ENCODE peak calls at places on chromosomes 6 and 20, in four cellular contexts. V is A549, H is K562, I is GM12878. C is an unnamed sample.

GRCh38 chr6:141986457-141986856 is 146.3 kb upstream of the GJE1 start:
- DNase-seq in V (no peak), H (no peak), I (no peak), C (no peak)

GRCh38 chr6:122381494-122382083 is 17.9 kb upstream of the HSF2 start:
- DNase-seq in V (peak; percentile 25), H (peak; percentile 60), I (peak; percentile 7), C (peak; percentile 79)

GRCh38 chr20:37517371-37517748 is 3.7 kb upstream of the NNAT start:
- DNase-seq in V (no peak), H (no peak), I (no peak), C (no peak)

GRCh38 chr6:116461563-116462507 is 660 bp downstream of the CALHM6 start:
- DNase-seq in V (no peak), H (no peak), I (no peak), C (peak; percentile 47)

GRCh38 chr6:144122861-144123260 is 27.5 kb upstream of the STX11 start:
- DNase-seq in V (no peak), H (no peak), I (no peak), C (no peak)

GRCh38 chr6:37618916-37619605 is 78.6 kb downstream of the MDGA1 start:
- DNase-seq in V (no peak), H (no peak), I (no peak), C (no peak)

GRCh38 chr6:1390071-1390804 is 862 bp downstream of the FOXF2 start:
- DNase-seq in V (no peak), H (no peak), I (no peak), C (peak; percentile 70)

GRCh38 chr6:19320066-19320465 is 517.1 kb upstream of the ID4 start:
- DNase-seq in V (no peak), H (no peak), I (no peak), C (no peak)

GRCh38 chr6:34035161-34035560 is 110.7 kb downstream of the GRM4 start:
- DNase-seq in V (no peak), H (no peak), I (no peak), C (no peak)

GRCh38 chr6:74967821-74968220 is 238.0 kb downstream of the COL12A1 start:
- DNase-seq in V (no peak), H (no peak), I (no peak), C (no peak)

GRCh38 chr20:17825949-17826843 is 126.4 kb downstream of the BANF2 start:
- DNase-seq in V (no peak), H (no peak), I (peak; percentile 74), C (peak; percentile 46)

GRCh38 chr20:1335961-1336698 is 7.2 kb upstream of the SDCBP2 start:
- DNase-seq in V (no peak), H (no peak), I (no peak), C (no peak)

GRCh38 chr6:107735906-107736635 is 88.0 kb downstream of the SCML4 start:
- DNase-seq in V (no peak), H (no peak), I (no peak), C (no peak)

GRCh38 chr6:144075187-144075586 is 20.2 kb downstream of the SF3B5 start:
- DNase-seq in V (no peak), H (no peak), I (no peak), C (no peak)

GRCh38 chr20:10660661-10661060 is 13.1 kb downstream of the JAG1 start:
- DNase-seq in V (no peak), H (no peak), I (no peak), C (no peak)

GRCh38 chr20:10659651-10660601 is 13.9 kb downstream of the JAG1 start:
- DNase-seq in V (no peak), H (no peak), I (no peak), C (no peak)

GRCh38 chr20:10662661-10663458 is 10.9 kb downstream of the JAG1 start:
- DNase-seq in V (no peak), H (no peak), I (no peak), C (no peak)

GRCh38 chr20:10662151-10662550 is 11.6 kb downstream of the JAG1 start:
- DNase-seq in V (no peak), H (no peak), I (no peak), C (no peak)

DNA sequence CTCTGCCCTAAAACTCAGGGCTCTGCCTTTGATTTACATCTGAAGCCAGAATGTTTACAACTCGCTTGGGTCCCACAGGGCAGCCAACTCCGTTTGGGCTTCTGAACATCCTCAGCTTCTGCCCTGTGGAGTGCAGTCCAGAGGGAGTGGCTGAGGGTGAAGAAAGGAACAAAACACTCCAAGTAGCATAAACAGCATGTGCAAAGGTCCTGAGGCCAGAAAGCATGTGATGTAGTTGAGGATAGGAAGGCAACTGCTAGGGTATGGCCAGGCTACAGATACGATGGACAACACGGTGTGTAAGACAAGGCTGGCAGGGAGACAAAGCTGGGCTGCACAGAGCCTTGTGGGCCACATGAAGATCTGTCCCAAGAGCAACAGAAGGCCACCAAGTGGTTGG is 12.5 kb downstream of the JAG1 start:
- DNase-seq in V (no peak), H (no peak), I (no peak), C (no peak)
- TF ChIP-seq ELK1 in V (no peak), H (no peak), I (no peak), C (no peak)

GRCh38 chr6:72984981-72985665 is 240.2 kb downstream of the KHDC1L start:
- DNase-seq in V (no peak), H (no peak), I (no peak), C (peak; percentile 11)
- TF ChIP-seq ELK1 in V (no peak), H (no peak), I (no peak), C (no peak)

GRCh38 chr6:3837781-3838180 is 11.4 kb upstream of the FAM50B start:
- DNase-seq in V (no peak), H (no peak), I (no peak), C (no peak)

GRCh38 chr6:3829285-3829684 is 19.9 kb upstream of the FAM50B start:
- DNase-seq in V (no peak), H (no peak), I (no peak), C (no peak)

GRCh38 chr6:3835055-3835731 is 14.0 kb upstream of the FAM50B start:
- DNase-seq in V (no peak), H (no peak), I (no peak), C (no peak)

GRCh38 chr6:3830806-3831205 is 18.4 kb upstream of the FAM50B start:
- DNase-seq in V (no peak), H (no peak), I (no peak), C (no peak)

DNA sequence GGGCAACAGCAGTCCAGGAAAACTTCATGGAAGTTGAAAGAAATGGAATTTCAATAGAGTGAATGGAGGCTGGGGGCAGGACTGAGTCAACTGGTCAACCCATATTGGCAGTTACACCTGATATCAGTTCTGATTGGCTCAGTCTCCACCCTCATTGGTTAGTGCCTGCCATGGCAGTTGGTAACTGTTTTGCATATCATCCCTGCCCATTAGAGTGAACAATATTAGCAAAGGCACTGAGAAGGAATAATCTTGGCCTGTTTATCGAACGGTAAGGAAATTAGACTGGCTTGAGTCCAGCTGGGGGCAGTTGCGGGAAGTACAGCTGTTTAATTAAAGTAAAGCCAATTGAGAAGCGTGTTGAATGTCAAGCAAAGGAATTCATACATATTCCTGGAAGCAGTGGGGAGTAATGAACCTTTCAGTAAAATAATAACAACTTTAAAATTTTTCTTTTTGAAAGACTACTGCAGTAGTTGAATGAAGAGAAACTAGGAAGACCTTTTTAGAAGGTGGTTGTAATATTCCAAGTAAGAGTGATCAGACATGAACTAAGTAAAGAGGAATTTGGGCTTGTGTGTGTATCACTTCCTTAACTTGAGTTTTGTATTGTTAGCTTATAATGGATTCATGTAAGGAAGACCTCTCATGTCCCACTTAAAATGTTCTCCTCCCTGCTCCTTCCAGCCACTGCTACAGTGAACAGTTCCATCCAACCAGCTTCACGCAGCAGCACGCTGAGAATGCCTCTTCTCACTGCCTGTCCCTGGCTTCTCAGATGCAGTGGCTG is 17.2 kb upstream of the FAM50B start:
- DNase-seq in V (no peak), H (no peak), I (no peak), C (no peak)
- TF ChIP-seq ELK1 in V (no peak), H (no peak), I (no peak), C (no peak)

GRCh38 chr6:155528982-155529453 is 73.4 kb upstream of the NOX3 start:
- DNase-seq in V (no peak), H (no peak), I (no peak), C (peak; percentile 94)
- TF ChIP-seq ELK1 in V (no peak), H (no peak), I (no peak), C (no peak)